ENCODE peak calls at places on chromosomes 1 and 21, in six cellular contexts. I is K562, A is HepG2, S is GM12878, B is SK-N-SH, H is H1. J is an unnamed sample.

GRCh38 chr1:12629521-12629956 is 11.5 kb upstream of the DHRS3 start:
- DNase-seq in I (no peak), A (no peak), S (no peak), B (no peak), H (peak; percentile 67), J (no peak)

GRCh38 chr1:221987860-221988520 is 246.1 kb upstream of the DUSP10 start:
- DNase-seq in I (peak; percentile 76), A (peak; percentile 9), S (no peak), B (no peak), H (no peak), J (peak; percentile 12)

GRCh38 chr1:79376106-79376505 is 369.6 kb upstream of the ADGRL4 start:
- DNase-seq in I (no peak), A (no peak), S (no peak), B (no peak), H (no peak), J (no peak)

GRCh38 chr1:18830596-18830995 is 28.9 kb downstream of the TAS1R2 start:
- DNase-seq in I (no peak), A (no peak), S (no peak), B (peak; percentile 92), H (no peak), J (no peak)

GRCh38 chr1:169148472-169149252 is 42.2 kb downstream of the ATP1B1 start:
- DNase-seq in I (no peak), A (peak; percentile 97), S (no peak), B (no peak), H (no peak), J (no peak)

GRCh38 chr1:227559926-227560325 is 3.4 kb upstream of the ZNF678 start:
- DNase-seq in I (no peak), A (no peak), S (no peak), B (no peak), H (no peak), J (no peak)

GRCh38 chr1:40898434-40898900 is 36.3 kb upstream of the CITED4 start:
- DNase-seq in I (no peak), A (no peak), S (peak; percentile 27), B (no peak), H (no peak), J (no peak)

GRCh38 chr1:109050228-109050995 is 8.5 kb upstream of the WDR47 start:
- DNase-seq in I (no peak), A (peak; percentile 24), S (no peak), B (no peak), H (no peak), J (no peak)

GRCh38 chr1:85200870-85201339 is at the start of gene SYDE2:
- DNase-seq in I (peak; percentile 95), A (peak; percentile 67), S (no peak), B (peak; percentile 74), H (peak; percentile 80), J (peak; percentile 9)

GRCh38 chr1:11701551-11701961 is 10.0 kb downstream of the DRAXIN start:
- DNase-seq in I (no peak), A (no peak), S (no peak), B (peak; percentile 75), H (no peak), J (no peak)

GRCh38 chr1:44221793-44222192 is 8.5 kb downstream of the DMAP1 start:
- DNase-seq in I (no peak), A (no peak), S (no peak), B (peak; percentile 9), H (no peak), J (no peak)

GRCh38 chr1:112872551-112872962 is 83.4 kb downstream of the SLC16A1 start:
- DNase-seq in I (no peak), A (no peak), S (no peak), B (no peak), H (no peak), J (no peak)

GRCh38 chr1:26142165-26142564 is 16.7 kb upstream of the FAM110D start:
- DNase-seq in I (no peak), A (no peak), S (no peak), B (no peak), H (peak; percentile 35), J (no peak)

GRCh38 chr1:33433509-33434362 is 2.8 kb upstream of the PHC2 start:
- DNase-seq in I (peak; percentile 31), A (peak; percentile 75), S (no peak), B (no peak), H (no peak), J (peak; percentile 91)

GRCh38 chr1:116871772-116872146 is 38.0 kb upstream of the PTGFRN start:
- DNase-seq in I (no peak), A (no peak), S (no peak), B (no peak), H (no peak), J (no peak)

GRCh38 chr1:235013512-235013911 is 115.1 kb downstream of the TOMM20 start:
- DNase-seq in I (no peak), A (no peak), S (no peak), B (no peak), H (no peak), J (no peak)

GRCh38 chr1:165355977-165356811 is at the start of gene LMX1A:
- DNase-seq in I (no peak), A (no peak), S (no peak), B (no peak), H (peak; percentile 71), J (no peak)

GRCh38 chr21:46322351-46323226 is 1.1 kb downstream of the C21orf58 start:
- DNase-seq in I (no peak), A (no peak), S (no peak), B (no peak), H (peak; percentile 45), J (no peak)

GRCh38 chr1:206691604-206692003 is 6.9 kb downstream of the MAPKAPK2 start:
- DNase-seq in I (no peak), A (peak; percentile 59), S (no peak), B (no peak), H (no peak), J (no peak)

GRCh38 chr1:94955767-94956632 is 29.1 kb upstream of the CNN3 start:
- DNase-seq in I (no peak), A (peak; percentile 59), S (no peak), B (no peak), H (no peak), J (no peak)

GRCh38 chr21:45410151-45410864 is 5.3 kb downstream of the COL18A1 start:
- DNase-seq in I (peak; percentile 56), A (peak; percentile 92), S (no peak), B (no peak), H (no peak), J (no peak)

GRCh38 chr1:172662464-172663109 is 3.7 kb downstream of the FASLG start:
- DNase-seq in I (peak; percentile 65), A (no peak), S (peak; percentile 55), B (peak; percentile 43), H (no peak), J (peak; percentile 96)

GRCh38 chr21:38349111-38349746 is 92.4 kb downstream of the KCNJ15 start:
- DNase-seq in I (no peak), A (no peak), S (no peak), B (no peak), H (no peak), J (no peak)

GRCh38 chr1:175274368-175274767 is 81.8 kb upstream of the KIAA0040 start:
- DNase-seq in I (no peak), A (no peak), S (peak; percentile 17), B (no peak), H (no peak), J (no peak)

GRCh38 chr1:26786437-26787380 is 1.0 kb upstream of the PIGV start:
- DNase-seq in I (peak; percentile 95), A (peak; percentile 71), S (no peak), B (peak; percentile 77), H (peak; percentile 63), J (peak; percentile 91)

GRCh38 chr1:198903203-198903602 is 264.4 kb downstream of the PTPRC start:
- DNase-seq in I (no peak), A (no peak), S (no peak), B (no peak), H (no peak), J (no peak)

GRCh38 chr1:198907423-198907746 is 268.5 kb downstream of the PTPRC start:
- DNase-seq in I (no peak), A (no peak), S (no peak), B (no peak), H (no peak), J (no peak)

GRCh38 chr1:198902616-198903140 is 263.8 kb downstream of the PTPRC start:
- DNase-seq in I (no peak), A (no peak), S (no peak), B (no peak), H (no peak), J (no peak)

GRCh38 chr1:198906739-198907422 is 268.0 kb downstream of the PTPRC start:
- DNase-seq in I (no peak), A (no peak), S (no peak), B (no peak), H (no peak), J (no peak)

GRCh38 chr1:198904356-198904755 is 265.5 kb downstream of the PTPRC start:
- DNase-seq in I (no peak), A (no peak), S (no peak), B (no peak), H (no peak), J (no peak)
- TF ChIP-seq GABPA in I (no peak), A (no peak), S (no peak), B (no peak), H (no peak), J (no peak)

GRCh38 chr1:3372317-3372716 is 82.1 kb upstream of the ARHGEF16 start:
- DNase-seq in I (no peak), A (no peak), S (no peak), B (no peak), H (no peak), J (no peak)
- TF ChIP-seq GABPA in I (no peak), A (no peak), S (no peak), B (no peak), H (no peak), J (no peak)

GRCh38 chr1:203478231-203478630 is 2.6 kb downstream of the PRELP start:
- DNase-seq in I (no peak), A (no peak), S (no peak), B (no peak), H (no peak), J (no peak)

GRCh38 chr1:203479646-203480045 is 4.0 kb downstream of the PRELP start:
- DNase-seq in I (no peak), A (no peak), S (no peak), B (no peak), H (no peak), J (no peak)

GRCh38 chr1:203480084-203480483 is 4.5 kb downstream of the PRELP start:
- DNase-seq in I (no peak), A (no peak), S (no peak), B (no peak), H (no peak), J (no peak)

GRCh38 chr1:203477748-203478147 is 2.1 kb downstream of the PRELP start:
- DNase-seq in I (no peak), A (no peak), S (no peak), B (no peak), H (no peak), J (no peak)

GRCh38 chr1:203478986-203479385 is 3.4 kb downstream of the PRELP start:
- DNase-seq in I (no peak), A (no peak), S (no peak), B (no peak), H (no peak), J (no peak)
- TF ChIP-seq GABPA in I (no peak), A (no peak), S (no peak), B (no peak), H (no peak), J (no peak)

DNA sequence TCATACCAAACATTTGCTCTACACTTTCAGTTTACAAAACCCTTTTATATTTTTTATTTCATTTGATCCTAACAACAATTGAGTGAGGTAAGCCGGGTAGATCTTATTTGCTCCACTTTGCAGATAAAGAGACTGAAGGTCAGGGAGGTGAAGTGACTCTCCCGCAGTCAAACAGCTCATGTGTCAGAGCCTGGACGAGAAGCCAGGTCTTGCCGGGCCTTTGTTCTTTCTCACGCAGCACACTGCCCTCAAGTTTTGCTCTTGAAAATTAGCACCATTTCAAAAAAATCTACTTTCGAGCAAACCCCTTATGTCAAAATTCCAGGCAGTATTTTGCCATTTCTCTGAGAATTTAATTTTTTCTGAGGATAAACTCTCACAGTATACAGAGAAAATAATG is 65.2 kb downstream of the CD247 start:
- DNase-seq in I (no peak), A (no peak), S (no peak), B (no peak), H (no peak), J (no peak)
- TF ChIP-seq GABPA in I (no peak), A (no peak), S (no peak), B (no peak), H (no peak), J (no peak)

J was measured in HL-60.